ENCODE peak calls at places on chromosomes 1 and 21, in seven cellular contexts. Q is uterus, L is mesendoderm, D is adrenal gland, O is OCI-LY7, Y is Peyer's patch, P is lower lobe of right lung. V is an unnamed sample. For H3K4me1 and H3K36me3, the result is how much of the 10 kb centered on the place peaks cover.

GRCh38 chr1:34425785-34426184 is 249.1 kb downstream of the C1orf94 start:
- DNase-seq in Q (no peak), L (no peak), D (no peak), O (no peak), Y (no peak), P (no peak), V (no peak)

GRCh38 chr1:38138498-38139233 is 92.1 kb upstream of the POU3F1 start:
- DNase-seq in Q (peak), L (peak), D (peak), O (no peak), Y (no peak), P (peak), V (peak)

GRCh38 chr1:222697858-222698257 is 14.4 kb downstream of the AIDA start:
- DNase-seq in Q (no peak), L (no peak), D (no peak), O (no peak), Y (no peak), P (no peak), V (no peak)

GRCh38 chr21:42649122-42650032 is 4.0 kb upstream of the PDE9A start:
- DNase-seq in Q (no peak), L (no peak), D (no peak), O (no peak), Y (peak), P (no peak), V (no peak)

GRCh38 chr1:200838676-200839445 is 33.9 kb upstream of the GPR25 start:
- DNase-seq in Q (no peak), L (no peak), D (peak), O (no peak), Y (no peak), P (no peak), V (no peak)

GRCh38 chr21:41186763-41187536 is 19.0 kb downstream of the BACE2 start:
- DNase-seq in Q (no peak), L (peak), D (no peak), O (no peak), Y (no peak), P (no peak), V (no peak)

GRCh38 chr1:30680879-30681278 is 42.5 kb downstream of the MATN1 start:
- DNase-seq in Q (no peak), L (no peak), D (no peak), O (no peak), Y (no peak), P (no peak), V (no peak)

GRCh38 chr1:93702102-93702827 is 20.6 kb upstream of the BCAR3 start:
- DNase-seq in Q (no peak), L (no peak), D (no peak), O (no peak), Y (no peak), P (no peak), V (no peak)

GRCh38 chr1:161009602-161010211 is 11.2 kb downstream of the F11R start:
- DNase-seq in Q (no peak), L (no peak), D (no peak), O (no peak), Y (no peak), P (no peak), V (no peak)

GRCh38 chr1:112954059-112954458 is 1.9 kb downstream of the SLC16A1 start:
- DNase-seq in Q (no peak), L (no peak), D (no peak), O (no peak), Y (no peak), P (no peak), V (no peak)

GRCh38 chr1:1550591-1551432 is 10.4 kb upstream of the TMEM240 start:
- DNase-seq in Q (no peak), L (peak), D (peak), O (no peak), Y (no peak), P (no peak), V (no peak)

GRCh38 chr1:238647877-238648276 is 738.5 kb upstream of the CHRM3 start:
- DNase-seq in Q (no peak), L (peak), D (no peak), O (no peak), Y (no peak), P (no peak), V (no peak)

GRCh38 chr21:42532466-42533181 is 19.0 kb downstream of the SLC37A1 start:
- DNase-seq in Q (peak), L (no peak), D (peak), O (peak), Y (peak), P (peak), V (peak)

GRCh38 chr1:47686731-47687617 is 249.1 kb downstream of the FOXD2 start:
- DNase-seq in Q (no peak), L (peak), D (no peak), O (no peak), Y (no peak), P (no peak), V (peak)

GRCh38 chr1:18929686-18930085 is 26.8 kb downstream of the IFFO2 start:
- DNase-seq in Q (no peak), L (no peak), D (no peak), O (no peak), Y (no peak), P (no peak), V (no peak)

GRCh38 chr1:61184035-61184713 is 101.8 kb downstream of the NFIA start:
- DNase-seq in Q (peak), L (no peak), D (peak), O (no peak), Y (peak), P (peak), V (peak)

GRCh38 chr1:58401991-58402390 is 144.5 kb downstream of the OMA1 start:
- DNase-seq in Q (no peak), L (no peak), D (no peak), O (no peak), Y (no peak), P (no peak), V (no peak)

GRCh38 chr21:45291613-45292398 is 4.1 kb upstream of the POFUT2 start:
- DNase-seq in Q (no peak), L (no peak), D (peak), O (no peak), Y (peak), P (peak), V (peak)

GRCh38 chr1:186113454-186113853 is 261.6 kb downstream of the TPR start:
- DNase-seq in Q (no peak), L (no peak), D (no peak), O (no peak), Y (no peak), P (no peak), V (no peak)

GRCh38 chr1:78054559-78054958 is 8.8 kb downstream of the GIPC2 start:
- DNase-seq in Q (no peak), L (no peak), D (no peak), O (no peak), Y (no peak), P (no peak), V (no peak)

GRCh38 chr1:218459450-218459849 is 114.3 kb downstream of the TGFB2 start:
- DNase-seq in Q (no peak), L (peak), D (no peak), O (no peak), Y (no peak), P (peak), V (no peak)

GRCh38 chr1:218461351-218461750 is 116.2 kb downstream of the TGFB2 start:
- DNase-seq in Q (no peak), L (no peak), D (no peak), O (no peak), Y (no peak), P (no peak), V (no peak)

GRCh38 chr1:218460367-218460766 is 115.2 kb downstream of the TGFB2 start:
- DNase-seq in Q (peak), L (peak), D (no peak), O (no peak), Y (no peak), P (no peak), V (no peak)

GRCh38 chr1:218462116-218462515 is 117.0 kb downstream of the TGFB2 start:
- DNase-seq in Q (no peak), L (no peak), D (no peak), O (no peak), Y (no peak), P (no peak), V (no peak)

GRCh38 chr1:218459878-218460277 is 114.7 kb downstream of the TGFB2 start:
- DNase-seq in Q (no peak), L (peak), D (peak), O (no peak), Y (no peak), P (no peak), V (no peak)
- H3K4me1 ChIP-seq in Q (under half), L (under half), D (under half), O (under half), Y (under half), P (under half), V (under half)

DNA sequence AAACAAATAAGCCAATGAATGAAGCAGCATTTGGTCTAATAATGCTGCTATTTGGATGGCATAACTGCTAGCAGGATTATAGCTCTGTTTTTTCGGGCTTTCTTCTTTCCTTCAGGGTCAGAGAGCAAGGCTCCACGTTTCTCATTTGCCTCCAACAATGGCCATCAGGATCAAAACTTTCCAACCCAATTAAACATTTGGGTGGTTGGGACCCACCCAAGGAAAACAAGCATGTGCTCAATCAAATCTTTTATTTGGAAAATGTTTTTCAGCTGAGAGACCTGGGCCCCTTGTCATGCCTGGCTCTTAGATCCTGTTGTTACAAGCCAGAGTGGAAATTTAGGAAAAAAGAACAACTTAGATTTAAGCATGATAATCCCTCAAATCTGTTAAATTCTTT is 373.1 kb upstream of the USP24 start:
- DNase-seq in Q (no peak), L (no peak), D (no peak), O (no peak), Y (no peak), P (no peak), V (no peak)
- H3K36me3 ChIP-seq in Q (under half), L (under half), D (under half), O (under half), Y (under half), P (under half), V (under half)

DNA sequence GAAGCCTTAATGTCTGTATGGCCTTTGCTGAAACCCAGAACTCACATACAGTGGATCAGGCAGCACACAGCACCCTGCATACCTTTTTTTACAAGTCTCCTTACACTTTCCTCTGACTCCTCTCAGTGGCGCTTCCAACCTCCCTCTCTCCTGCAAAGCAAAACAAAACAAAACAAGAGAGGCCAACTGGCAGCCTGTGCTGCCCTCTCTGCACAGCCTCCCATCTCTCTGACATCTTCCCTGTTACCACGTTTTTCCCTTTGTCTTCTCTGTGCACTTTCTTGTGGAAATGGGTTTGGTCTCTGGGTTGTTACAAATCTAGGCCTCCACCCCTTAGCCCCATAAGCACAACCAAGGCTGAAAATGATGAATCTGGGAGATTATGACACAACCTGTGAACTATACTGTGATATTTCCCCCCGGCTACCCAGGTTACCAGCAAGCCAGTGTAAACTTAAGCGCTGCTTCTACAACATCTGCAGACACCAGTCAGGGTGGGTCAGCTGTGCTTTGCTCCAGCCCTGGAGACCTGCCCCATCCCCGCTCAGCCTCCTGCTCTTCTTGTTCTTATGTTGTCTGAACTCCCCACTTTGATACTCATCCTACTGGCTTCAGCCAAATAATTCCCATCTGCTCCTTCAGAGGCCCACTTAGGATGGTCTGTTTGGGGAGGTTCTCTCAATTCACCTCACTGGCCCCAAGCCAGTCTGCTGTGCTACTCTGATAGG is 54.9 kb upstream of the FMOD start:
- DNase-seq in Q (no peak), L (no peak), D (no peak), O (no peak), Y (no peak), P (no peak), V (no peak)
- H3K4me1 ChIP-seq in Q (under half), L (under half), D (under half), O (under half), Y (under half), P (half or more), V (under half)

DNA sequence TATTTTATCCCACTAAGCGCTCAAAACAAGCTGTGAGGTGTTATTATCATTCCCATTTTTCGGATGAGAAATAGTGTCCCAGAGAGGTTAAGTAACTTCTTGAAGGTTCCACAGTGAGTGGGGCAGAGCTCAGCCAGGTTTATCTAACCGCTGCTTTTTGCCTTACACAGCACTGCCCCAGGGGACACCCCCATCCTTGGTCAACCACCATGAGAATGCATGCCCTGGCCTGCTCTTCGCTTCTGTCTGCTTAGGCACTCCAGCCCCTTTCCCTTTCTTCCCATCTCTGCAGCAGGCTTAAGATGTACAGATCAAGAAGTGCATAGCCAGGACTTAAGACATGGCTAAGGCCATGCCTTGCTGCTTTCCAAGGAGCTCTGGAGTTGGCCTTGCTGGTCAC is 159.0 kb upstream of the CD34 start:
- DNase-seq in Q (no peak), L (no peak), D (no peak), O (no peak), Y (no peak), P (no peak), V (no peak)
- H3K36me3 ChIP-seq in Q (under half), L (under half), D (under half), O (under half), Y (under half), P (half or more), V (under half)

GRCh38 chr1:66182551-66183178 is 351.3 kb upstream of the SGIP1 start:
- DNase-seq in Q (peak), L (no peak), D (peak), O (no peak), Y (no peak), P (no peak), V (no peak)
- H3K4me1 ChIP-seq in Q (under half), L (under half), D (under half), O (under half), Y (under half), P (under half), V (under half)

GRCh38 chr1:159922499-159923202 is 2.7 kb downstream of the TAGLN2 start:
- DNase-seq in Q (peak), L (no peak), D (peak), O (peak), Y (peak), P (peak), V (peak)

GRCh38 chr1:159924791-159925712 is at the start of gene TAGLN2:
- DNase-seq in Q (peak), L (peak), D (peak), O (peak), Y (peak), P (peak), V (peak)

GRCh38 chr1:159924025-159924790 is 1.1 kb downstream of the TAGLN2 start:
- DNase-seq in Q (peak), L (peak), D (peak), O (peak), Y (peak), P (peak), V (peak)

GRCh38 chr1:159921700-159922498 is 3.4 kb downstream of the TAGLN2 start:
- DNase-seq in Q (no peak), L (no peak), D (no peak), O (no peak), Y (peak), P (no peak), V (no peak)

GRCh38 chr1:159923203-159924024 is 1.9 kb downstream of the TAGLN2 start:
- DNase-seq in Q (peak), L (peak), D (peak), O (peak), Y (peak), P (peak), V (peak)
- H3K36me3 ChIP-seq in Q (under half), L (under half), D (under half), O (under half), Y (under half), P (under half), V (under half)

DNA sequence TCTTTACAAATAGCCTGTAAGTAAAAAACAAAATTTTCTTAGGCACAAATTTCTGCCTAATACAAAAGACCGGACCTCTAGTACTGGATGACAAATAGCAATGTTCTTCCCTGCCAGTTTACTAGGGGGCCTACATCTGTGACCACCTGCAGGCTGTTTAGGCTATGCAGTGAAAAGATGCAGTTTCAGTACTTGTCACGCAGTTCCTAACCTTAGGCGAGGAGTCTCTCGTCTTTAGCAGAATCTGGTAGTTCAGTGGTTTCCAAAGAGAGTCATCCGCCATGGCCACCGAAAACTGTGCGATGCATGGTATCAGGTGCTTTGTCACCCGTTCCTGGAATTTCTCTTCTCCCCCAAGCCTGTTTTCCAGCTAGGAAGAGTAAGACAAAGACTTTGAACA is 29.6 kb downstream of the LGALS8 start:
- DNase-seq in Q (no peak), L (no peak), D (no peak), O (no peak), Y (no peak), P (no peak), V (no peak)
- H3K4me1 ChIP-seq in Q (under half), L (under half), D (under half), O (under half), Y (under half), P (under half), V (under half)

V was measured in colonic mucosa.